ENCODE peak calls at places on chromosomes 11 and 22, in nine cellular contexts. D, F, R, U, P, A, S, Q and L are unnamed samples.

GRCh38 chr11:68903288-68903630 is 373 bp downstream of the MRPL21 start:
- DNase-seq in D (no peak), F (no peak), R (no peak), U (no peak), P (no peak), A (no peak), S (peak), Q (no peak), L (no peak)

GRCh38 chr11:44286268-44286880 is 23.6 kb downstream of the ALX4 start:
- DNase-seq in D (peak), F (no peak), R (peak), U (peak), P (no peak), A (peak), S (peak), Q (no peak), L (no peak)

GRCh38 chr11:61967924-61968757 is 707 bp upstream of the FTH1 start:
- DNase-seq in D (peak), F (no peak), R (peak), U (peak), P (peak), A (no peak), S (peak), Q (no peak), L (no peak)

GRCh38 chr22:20434773-20435172 is 2.9 kb downstream of the SCARF2 start:
- DNase-seq in D (no peak), F (no peak), R (peak), U (no peak), P (peak), A (no peak), S (no peak), Q (no peak), L (no peak)

GRCh38 chr11:8689726-8690255 is 7.2 kb downstream of the RPL27A start:
- DNase-seq in D (no peak), F (no peak), R (peak), U (no peak), P (no peak), A (peak), S (no peak), Q (no peak), L (no peak)

GRCh38 chr11:22273781-22274180 is 64.4 kb upstream of the SLC17A6 start:
- DNase-seq in D (no peak), F (no peak), R (no peak), U (no peak), P (no peak), A (no peak), S (no peak), Q (no peak), L (no peak)

GRCh38 chr22:22939537-22940368 is 52.1 kb downstream of the IGLL5 start:
- DNase-seq in D (no peak), F (no peak), R (peak), U (no peak), P (peak), A (no peak), S (no peak), Q (no peak), L (no peak)

GRCh38 chr22:43396934-43397457 is 14.8 kb upstream of the MPPED1 start:
- DNase-seq in D (no peak), F (no peak), R (no peak), U (peak), P (peak), A (no peak), S (no peak), Q (no peak), L (no peak)

GRCh38 chr11:68324695-68325094 is 12.3 kb downstream of the LRP5 start:
- DNase-seq in D (no peak), F (no peak), R (no peak), U (no peak), P (no peak), A (no peak), S (no peak), Q (no peak), L (no peak)

GRCh38 chr11:106656646-106657045 is 361.6 kb downstream of the GUCY1A2 start:
- DNase-seq in D (peak), F (no peak), R (no peak), U (no peak), P (no peak), A (peak), S (no peak), Q (peak), L (no peak)

GRCh38 chr11:70503201-70503877 is 105.0 kb downstream of the CTTN start:
- DNase-seq in D (no peak), F (no peak), R (no peak), U (no peak), P (peak), A (no peak), S (peak), Q (no peak), L (no peak)

GRCh38 chr11:134358165-134358852 is 26.5 kb downstream of the GLB1L2 start:
- DNase-seq in D (no peak), F (no peak), R (peak), U (no peak), P (peak), A (no peak), S (no peak), Q (no peak), L (no peak)

GRCh38 chr11:61075891-61076290 is 26.4 kb upstream of the CD5 start:
- DNase-seq in D (peak), F (peak), R (no peak), U (peak), P (no peak), A (peak), S (peak), Q (no peak), L (peak)

GRCh38 chr11:101453682-101454081 is 130.1 kb downstream of the TRPC6 start:
- DNase-seq in D (peak), F (no peak), R (no peak), U (no peak), P (no peak), A (peak), S (no peak), Q (no peak), L (no peak)

GRCh38 chr11:19380375-19380774 is 139.6 kb upstream of the E2F8 start:
- DNase-seq in D (peak), F (peak), R (no peak), U (no peak), P (no peak), A (peak), S (no peak), Q (peak), L (peak)

GRCh38 chr11:69508974-69509373 is 27.5 kb downstream of the LINC01488 start:
- DNase-seq in D (no peak), F (no peak), R (no peak), U (no peak), P (no peak), A (no peak), S (no peak), Q (no peak), L (no peak)

GRCh38 chr22:46578824-46579561 is 41.2 kb upstream of the GRAMD4 start:
- DNase-seq in D (peak), F (no peak), R (peak), U (peak), P (peak), A (peak), S (peak), Q (no peak), L (peak)

GRCh38 chr11:111427471-111427912 is 48.4 kb upstream of the POU2AF1 start:
- DNase-seq in D (no peak), F (no peak), R (peak), U (no peak), P (no peak), A (no peak), S (no peak), Q (no peak), L (no peak)

GRCh38 chr11:1107316-1108245 is 32.9 kb downstream of the MUC2 start:
- DNase-seq in D (no peak), F (no peak), R (no peak), U (no peak), P (no peak), A (no peak), S (no peak), Q (no peak), L (no peak)

GRCh38 chr11:16902182-16902581 is 112.0 kb downstream of the PLEKHA7 start:
- DNase-seq in D (no peak), F (no peak), R (no peak), U (no peak), P (no peak), A (peak), S (no peak), Q (no peak), L (no peak)

GRCh38 chr11:113387605-113388211 is at the start of gene ANKK1:
- DNase-seq in D (no peak), F (no peak), R (peak), U (no peak), P (no peak), A (no peak), S (peak), Q (no peak), L (no peak)

GRCh38 chr11:125768256-125769046 is 10.2 kb downstream of the PATE2 start:
- DNase-seq in D (no peak), F (no peak), R (no peak), U (no peak), P (no peak), A (no peak), S (no peak), Q (no peak), L (no peak)

GRCh38 chr22:45999379-45999971 is 22.5 kb upstream of the WNT7B start:
- DNase-seq in D (no peak), F (no peak), R (no peak), U (no peak), P (peak), A (no peak), S (no peak), Q (no peak), L (no peak)

GRCh38 chr22:49765951-49766350 is 61.7 kb downstream of the BRD1 start:
- DNase-seq in D (no peak), F (no peak), R (peak), U (peak), P (peak), A (no peak), S (no peak), Q (no peak), L (no peak)

GRCh38 chr11:69377029-69377952 is 83.3 kb downstream of the MYEOV start:
- DNase-seq in D (no peak), F (no peak), R (no peak), U (no peak), P (no peak), A (no peak), S (no peak), Q (no peak), L (no peak)

GRCh38 chr11:30062103-30062502 is 45.3 kb upstream of the KCNA4 start:
- DNase-seq in D (no peak), F (no peak), R (no peak), U (no peak), P (no peak), A (no peak), S (no peak), Q (no peak), L (no peak)

GRCh38 chr11:122981388-122982264 is at the start of gene BSX:
- DNase-seq in D (peak), F (no peak), R (peak), U (peak), P (peak), A (peak), S (peak), Q (no peak), L (peak)

GRCh38 chr11:27700351-27701261 is at the start of gene BDNF:
- DNase-seq in D (peak), F (no peak), R (peak), U (no peak), P (peak), A (peak), S (peak), Q (no peak), L (no peak)

GRCh38 chr11:27699926-27700350 is 317 bp downstream of the BDNF start:
- DNase-seq in D (no peak), F (no peak), R (peak), U (no peak), P (peak), A (no peak), S (no peak), Q (no peak), L (no peak)

GRCh38 chr11:27698872-27699241 is 1.4 kb downstream of the BDNF start:
- DNase-seq in D (peak), F (no peak), R (peak), U (peak), P (peak), A (peak), S (peak), Q (peak), L (peak)

GRCh38 chr11:27697679-27698275 is 2.5 kb downstream of the BDNF start:
- DNase-seq in D (peak), F (no peak), R (no peak), U (no peak), P (no peak), A (peak), S (no peak), Q (no peak), L (no peak)

GRCh38 chr11:27699242-27699925 is 871 bp downstream of the BDNF start:
- DNase-seq in D (no peak), F (no peak), R (peak), U (no peak), P (peak), A (peak), S (peak), Q (no peak), L (no peak)
- TF ChIP-seq CTCF in D (no peak), F (no peak), R (no peak), U (no peak), P (no peak), A (no peak), S (no peak), Q (no peak), L (no peak)

DNA sequence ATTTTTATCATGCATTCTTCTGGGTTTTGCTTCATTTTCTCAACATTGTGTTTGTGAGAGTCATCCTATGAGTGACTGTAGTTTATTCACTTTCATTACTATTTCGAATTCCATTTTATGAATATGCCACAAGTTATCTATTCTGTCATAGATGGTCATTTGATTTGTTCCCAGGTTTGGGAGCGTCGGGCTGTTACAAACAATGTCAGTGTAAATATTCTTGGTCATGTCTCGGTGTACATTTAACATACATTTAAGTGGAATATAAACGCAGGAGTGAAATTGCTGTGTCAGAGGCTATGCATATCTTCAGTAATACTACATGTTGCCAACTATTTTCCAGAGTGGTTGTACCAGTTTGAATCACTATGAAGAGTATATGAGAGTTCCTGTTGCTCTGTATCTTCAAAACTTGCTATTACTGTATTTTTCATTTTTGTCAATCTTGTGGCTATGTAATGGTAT is 2.4 kb downstream of the TRIM44 start:
- DNase-seq in D (peak), F (no peak), R (no peak), U (no peak), P (no peak), A (peak), S (no peak), Q (no peak), L (no peak)
- H3K4me3 ChIP-seq in D (no peak), F (no peak), R (peak), U (peak), P (no peak), A (no peak), S (peak), Q (no peak), L (no peak)

DNA sequence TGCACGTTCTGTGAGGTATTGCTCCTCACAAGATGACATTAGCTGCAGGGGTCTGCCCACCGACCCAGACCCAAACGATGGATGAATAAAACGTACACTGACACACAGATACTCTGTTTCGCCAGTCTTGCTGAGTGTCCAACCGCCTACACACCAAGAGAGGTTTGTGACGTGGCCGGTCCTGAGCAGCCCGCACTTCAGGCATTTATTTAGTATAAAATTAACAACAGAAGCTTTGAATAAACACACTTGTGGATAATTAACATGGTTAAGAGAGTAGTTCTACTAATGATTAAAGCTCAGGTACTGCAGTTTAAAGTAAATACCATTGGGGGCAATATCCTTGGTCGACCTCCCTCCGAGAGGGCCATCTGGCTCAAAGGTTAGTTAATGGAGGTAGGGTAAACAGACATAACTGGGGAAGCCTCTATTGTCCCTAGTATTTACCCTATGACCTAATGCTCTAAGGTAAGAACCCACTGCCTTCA is 75.7 kb downstream of the CCDC83 start:
- DNase-seq in D (no peak), F (no peak), R (no peak), U (no peak), P (no peak), A (no peak), S (no peak), Q (no peak), L (no peak)
- TF ChIP-seq CTCF in D (no peak), F (no peak), R (no peak), U (no peak), P (no peak), A (no peak), S (no peak), Q (no peak), L (no peak)

GRCh38 chr22:48531108-48531507 is 1296.6 kb downstream of the BRD1 start:
- DNase-seq in D (no peak), F (no peak), R (no peak), U (no peak), P (no peak), A (no peak), S (no peak), Q (no peak), L (no peak)
- H3K4me3 ChIP-seq in D (no peak), F (no peak), R (no peak), U (no peak), P (no peak), A (no peak), S (no peak), Q (no peak), L (no peak)

GRCh38 chr11:95354304-95354703 is 123.3 kb upstream of the SESN3 start:
- DNase-seq in D (no peak), F (no peak), R (no peak), U (no peak), P (no peak), A (no peak), S (no peak), Q (no peak), L (no peak)
- TF ChIP-seq CTCF in D (no peak), F (no peak), R (no peak), U (no peak), P (no peak), A (no peak), S (no peak), Q (no peak), L (no peak)

DNA sequence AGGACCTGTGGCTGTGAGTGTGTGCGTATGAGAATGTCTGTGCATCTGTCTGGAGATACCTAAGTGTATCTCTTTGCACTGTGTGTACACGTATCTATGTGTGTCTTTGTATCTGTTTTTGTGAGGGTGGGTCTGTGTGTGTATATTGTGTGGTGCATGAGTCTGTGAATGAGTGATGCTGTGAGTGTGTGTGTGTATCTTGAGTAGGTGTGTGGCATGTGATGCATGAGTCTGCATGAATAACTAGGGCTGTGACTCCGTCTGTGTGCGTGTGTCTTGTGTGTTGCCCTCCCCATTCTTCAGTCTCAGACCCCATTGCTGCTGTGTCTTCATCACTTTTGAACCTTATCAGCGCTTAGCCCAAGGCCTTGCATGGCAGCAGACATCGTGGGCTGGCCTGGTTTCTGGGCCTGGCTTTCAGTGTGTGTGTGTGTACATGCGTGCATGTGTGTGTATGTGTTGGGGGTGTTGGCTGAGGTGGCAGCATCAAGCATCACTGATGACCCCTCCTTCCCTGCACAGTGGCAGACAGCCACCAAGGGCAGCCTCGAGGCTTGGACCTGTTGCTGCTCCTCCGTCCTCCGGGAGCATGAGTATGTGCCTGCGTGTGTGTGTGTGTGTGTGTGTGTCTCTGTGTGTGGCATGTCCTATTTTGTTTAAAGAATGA is 1.4 kb downstream of the SGSM1 start:
- DNase-seq in D (no peak), F (no peak), R (peak), U (no peak), P (no peak), A (peak), S (peak), Q (no peak), L (no peak)
- H3K4me3 ChIP-seq in D (no peak), F (no peak), R (no peak), U (no peak), P (no peak), A (no peak), S (no peak), Q (no peak), L (no peak)

GRCh38 chr11:64303109-64304031 is 2.0 kb upstream of the ESRRA start:
- DNase-seq in D (no peak), F (no peak), R (no peak), U (no peak), P (no peak), A (no peak), S (no peak), Q (no peak), L (no peak)

GRCh38 chr11:64305691-64306562 is 603 bp downstream of the ESRRA start:
- DNase-seq in D (peak), F (no peak), R (peak), U (peak), P (peak), A (peak), S (peak), Q (no peak), L (no peak)

GRCh38 chr11:64305075-64305690 is at the start of gene ESRRA:
- DNase-seq in D (peak), F (peak), R (peak), U (peak), P (peak), A (peak), S (peak), Q (peak), L (peak)

GRCh38 chr11:64304316-64305072 is 830 bp upstream of the ESRRA start:
- DNase-seq in D (peak), F (peak), R (peak), U (peak), P (peak), A (peak), S (peak), Q (peak), L (peak)

DNA sequence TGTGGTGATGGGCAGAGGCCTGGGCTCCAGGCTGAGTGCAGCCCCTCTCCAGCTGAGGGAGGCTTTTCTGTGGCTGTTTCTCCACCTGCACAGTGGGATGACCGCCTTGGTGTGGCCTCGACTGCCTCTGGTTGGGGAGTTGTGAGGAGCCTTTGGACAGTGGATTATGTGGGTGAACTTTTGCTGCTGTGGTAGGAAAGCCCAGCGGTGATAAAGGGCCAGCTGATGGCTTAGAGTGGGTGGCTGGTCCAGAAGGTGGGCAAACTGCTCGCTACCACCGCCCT is 1.4 kb upstream of the ESRRA start:
- DNase-seq in D (no peak), F (no peak), R (no peak), U (no peak), P (no peak), A (no peak), S (no peak), Q (no peak), L (no peak)
- TF ChIP-seq CTCF in D (no peak), F (no peak), R (no peak), U (no peak), P (no peak), A (no peak), S (no peak), Q (no peak), L (no peak)

DNA sequence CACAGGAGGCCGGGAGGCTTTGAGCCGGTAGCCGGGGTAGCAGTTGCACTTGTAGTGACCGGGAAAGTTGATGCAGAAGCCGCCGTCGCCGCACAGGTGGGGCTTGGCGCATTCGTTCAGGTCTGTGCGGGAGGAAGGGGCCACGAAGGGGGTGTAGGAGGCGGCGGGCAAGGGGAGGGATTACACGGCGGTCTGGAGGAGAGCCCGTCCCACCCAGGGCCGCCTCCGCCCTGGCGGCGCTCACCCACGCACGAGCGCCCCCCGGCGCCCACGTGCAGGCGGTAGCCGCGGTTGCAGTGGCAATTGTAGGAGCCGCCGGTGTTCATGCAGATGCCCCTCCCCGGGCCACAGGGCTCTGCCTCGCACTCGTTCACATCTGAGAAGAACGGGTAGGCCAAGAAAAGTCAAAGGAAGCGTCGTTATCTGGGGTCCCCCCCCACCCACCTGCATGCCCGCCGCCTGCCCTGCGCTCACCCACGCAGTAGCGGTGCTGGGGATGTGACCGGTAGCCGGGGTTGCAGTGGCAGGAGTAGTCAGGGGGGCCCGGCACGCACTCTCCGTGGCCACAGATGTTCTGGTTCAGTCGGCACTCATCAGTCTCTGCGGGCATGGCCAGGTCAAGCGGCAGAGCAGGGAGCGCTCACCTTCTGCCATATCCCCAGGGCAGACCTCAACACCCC is 10.6 kb downstream of the LTBP3 start:
- DNase-seq in D (no peak), F (no peak), R (peak), U (no peak), P (no peak), A (no peak), S (no peak), Q (no peak), L (no peak)
- H3K4me3 ChIP-seq in D (no peak), F (no peak), R (no peak), U (no peak), P (no peak), A (no peak), S (no peak), Q (no peak), L (no peak)